ENCODE peak calls at places on chromosomes 11 and 22, in five cellular contexts. One of them, this sample, is unnamed.
A peak's percentile ranks its signal among the peaks of the same experiment; 100 is the strongest.

GRCh38 chr11:30889116-30889765 is 303.1 kb upstream of the MPPED2 start:
- DNase-seq in effector memory CD4-positive, alpha-beta T cell: no peak
- DNase-seq in mesenchymal stem cell: peak; percentile 28
- DNase-seq in adrenal gland: no peak
- DNase-seq in AG04450: no peak
- DNase-seq in this sample: no peak

GRCh38 chr11:97607301-97608000 is 1217.6 kb downstream of the JRKL start:
- DNase-seq in mesenchymal stem cell: no peak
- DNase-seq in adrenal gland: no peak
- DNase-seq in effector memory CD4-positive, alpha-beta T cell: no peak
- DNase-seq in AG04450: no peak
- DNase-seq in this sample: no peak

GRCh38 chr11:70433966-70434812 is 35.9 kb downstream of the CTTN start:
- DNase-seq in adrenal gland: no peak
- DNase-seq in effector memory CD4-positive, alpha-beta T cell: no peak
- DNase-seq in AG04450: no peak
- DNase-seq in mesenchymal stem cell: no peak
- DNase-seq in this sample: no peak

GRCh38 chr11:77141034-77141433 is 13.0 kb downstream of the MYO7A start:
- DNase-seq in AG04450: peak; percentile 23
- DNase-seq in adrenal gland: no peak
- DNase-seq in effector memory CD4-positive, alpha-beta T cell: no peak
- DNase-seq in mesenchymal stem cell: peak; percentile 40
- DNase-seq in this sample: no peak

GRCh38 chr11:67691149-67691548 is 16.7 kb upstream of the ALDH3B2 start:
- DNase-seq in effector memory CD4-positive, alpha-beta T cell: no peak
- DNase-seq in AG04450: no peak
- DNase-seq in adrenal gland: no peak
- DNase-seq in mesenchymal stem cell: no peak
- DNase-seq in this sample: no peak

GRCh38 chr11:620935-621814 is 3.6 kb downstream of the CDHR5 start:
- DNase-seq in mesenchymal stem cell: no peak
- DNase-seq in effector memory CD4-positive, alpha-beta T cell: no peak
- DNase-seq in adrenal gland: no peak
- DNase-seq in AG04450: no peak
- DNase-seq in this sample: no peak

GRCh38 chr22:49152146-49152929 is 675.3 kb downstream of the BRD1 start:
- DNase-seq in mesenchymal stem cell: no peak
- DNase-seq in effector memory CD4-positive, alpha-beta T cell: no peak
- DNase-seq in AG04450: no peak
- DNase-seq in adrenal gland: no peak
- DNase-seq in this sample: no peak

GRCh38 chr11:77189588-77190210 is 61.7 kb downstream of the MYO7A start:
- DNase-seq in adrenal gland: no peak
- DNase-seq in AG04450: no peak
- DNase-seq in mesenchymal stem cell: no peak
- DNase-seq in effector memory CD4-positive, alpha-beta T cell: no peak
- DNase-seq in this sample: no peak

GRCh38 chr11:33930317-33931021 is 38.6 kb upstream of the LMO2 start:
- DNase-seq in adrenal gland: no peak
- DNase-seq in effector memory CD4-positive, alpha-beta T cell: no peak
- DNase-seq in AG04450: no peak
- DNase-seq in mesenchymal stem cell: peak; percentile 85
- DNase-seq in this sample: no peak

GRCh38 chr11:11413776-11414175 is 60.7 kb upstream of the CSNK2A3 start:
- DNase-seq in AG04450: no peak
- DNase-seq in effector memory CD4-positive, alpha-beta T cell: no peak
- DNase-seq in adrenal gland: no peak
- DNase-seq in mesenchymal stem cell: no peak
- DNase-seq in this sample: no peak

GRCh38 chr22:49321477-49322055 is 506.1 kb downstream of the BRD1 start:
- DNase-seq in effector memory CD4-positive, alpha-beta T cell: no peak
- DNase-seq in adrenal gland: no peak
- DNase-seq in AG04450: no peak
- DNase-seq in mesenchymal stem cell: no peak
- DNase-seq in this sample: no peak

GRCh38 chr11:57416436-57416835 is 10.5 kb downstream of the SLC43A3 start:
- DNase-seq in mesenchymal stem cell: no peak
- DNase-seq in adrenal gland: no peak
- DNase-seq in effector memory CD4-positive, alpha-beta T cell: no peak
- DNase-seq in AG04450: no peak
- DNase-seq in this sample: no peak

GRCh38 chr11:27040302-27041115 is at the start of gene BBOX1:
- DNase-seq in effector memory CD4-positive, alpha-beta T cell: no peak
- DNase-seq in mesenchymal stem cell: no peak
- DNase-seq in AG04450: no peak
- DNase-seq in adrenal gland: no peak
- DNase-seq in this sample: no peak

GRCh38 chr11:45517171-45517770 is 148.2 kb downstream of the CHST1 start:
- DNase-seq in AG04450: no peak
- DNase-seq in mesenchymal stem cell: no peak
- DNase-seq in adrenal gland: no peak
- DNase-seq in effector memory CD4-positive, alpha-beta T cell: no peak
- DNase-seq in this sample: no peak

GRCh38 chr11:24645563-24645962 is 148.7 kb downstream of the LUZP2 start:
- DNase-seq in mesenchymal stem cell: no peak
- DNase-seq in effector memory CD4-positive, alpha-beta T cell: no peak
- DNase-seq in AG04450: no peak
- DNase-seq in adrenal gland: no peak
- DNase-seq in this sample: no peak

GRCh38 chr11:118820412-118821357 is 29.7 kb upstream of the DDX6 start:
- DNase-seq in AG04450: no peak
- DNase-seq in effector memory CD4-positive, alpha-beta T cell: no peak
- DNase-seq in mesenchymal stem cell: no peak
- DNase-seq in adrenal gland: peak; percentile 95
- DNase-seq in this sample: peak; percentile 86

GRCh38 chr11:117256573-117256972 is 24.1 kb downstream of the RNF214 start:
- DNase-seq in effector memory CD4-positive, alpha-beta T cell: no peak
- DNase-seq in AG04450: no peak
- DNase-seq in adrenal gland: no peak
- DNase-seq in mesenchymal stem cell: peak; percentile 42
- DNase-seq in this sample: no peak

GRCh38 chr22:44080936-44081853 is 57.1 kb downstream of the PARVB start:
- DNase-seq in effector memory CD4-positive, alpha-beta T cell: peak; percentile 21
- DNase-seq in adrenal gland: peak; percentile 81
- DNase-seq in mesenchymal stem cell: peak; percentile 68
- DNase-seq in AG04450: peak; percentile 44
- DNase-seq in this sample: peak; percentile 17

GRCh38 chr11:44601471-44602370 is 36.3 kb downstream of the CD82 start:
- DNase-seq in effector memory CD4-positive, alpha-beta T cell: no peak
- DNase-seq in adrenal gland: no peak
- DNase-seq in mesenchymal stem cell: no peak
- DNase-seq in AG04450: no peak
- DNase-seq in this sample: no peak

GRCh38 chr11:114195981-114196731 is 100.0 kb upstream of the NNMT start:
- DNase-seq in AG04450: no peak
- DNase-seq in mesenchymal stem cell: no peak
- DNase-seq in effector memory CD4-positive, alpha-beta T cell: no peak
- DNase-seq in adrenal gland: no peak
- DNase-seq in this sample: no peak

GRCh38 chr22:35555351-35555915 is 14.8 kb downstream of the RASD2 start:
- DNase-seq in AG04450: no peak
- DNase-seq in adrenal gland: no peak
- DNase-seq in effector memory CD4-positive, alpha-beta T cell: no peak
- DNase-seq in mesenchymal stem cell: no peak
- DNase-seq in this sample: no peak

GRCh38 chr11:72962717-72963116 is 148.5 kb downstream of the ATG16L2 start:
- DNase-seq in AG04450: no peak
- DNase-seq in effector memory CD4-positive, alpha-beta T cell: no peak
- DNase-seq in mesenchymal stem cell: no peak
- DNase-seq in adrenal gland: no peak
- DNase-seq in this sample: no peak

GRCh38 chr11:5204787-5205186 is 4.3 kb upstream of the OR51V1 start:
- DNase-seq in effector memory CD4-positive, alpha-beta T cell: no peak
- DNase-seq in AG04450: peak; percentile 58
- DNase-seq in mesenchymal stem cell: peak; percentile 77
- DNase-seq in adrenal gland: no peak
- DNase-seq in this sample: peak; percentile 1

GRCh38 chr22:17966403-17966717 is 58.0 kb downstream of the MICAL3 start:
- DNase-seq in effector memory CD4-positive, alpha-beta T cell: no peak
- DNase-seq in AG04450: no peak
- DNase-seq in mesenchymal stem cell: no peak
- DNase-seq in adrenal gland: no peak
- DNase-seq in this sample: no peak

GRCh38 chr22:24170189-24170588 is 11.1 kb upstream of the SUSD2 start:
- DNase-seq in adrenal gland: no peak
- DNase-seq in AG04450: no peak
- DNase-seq in effector memory CD4-positive, alpha-beta T cell: no peak
- DNase-seq in mesenchymal stem cell: no peak
- DNase-seq in this sample: peak; percentile 9

GRCh38 chr22:24170632-24171031 is 10.7 kb upstream of the SUSD2 start:
- DNase-seq in AG04450: no peak
- DNase-seq in mesenchymal stem cell: no peak
- DNase-seq in adrenal gland: no peak
- DNase-seq in effector memory CD4-positive, alpha-beta T cell: no peak
- DNase-seq in this sample: no peak

GRCh38 chr22:24166811-24167210 is 14.5 kb upstream of the SUSD2 start:
- DNase-seq in mesenchymal stem cell: no peak
- DNase-seq in AG04450: no peak
- DNase-seq in effector memory CD4-positive, alpha-beta T cell: no peak
- DNase-seq in adrenal gland: no peak
- DNase-seq in this sample: no peak

GRCh38 chr22:24171822-24172221 is 9.5 kb upstream of the SUSD2 start:
- DNase-seq in mesenchymal stem cell: no peak
- DNase-seq in adrenal gland: no peak
- DNase-seq in effector memory CD4-positive, alpha-beta T cell: no peak
- DNase-seq in AG04450: no peak
- DNase-seq in this sample: no peak

GRCh38 chr22:24169439-24170058 is 11.7 kb upstream of the SUSD2 start:
- DNase-seq in adrenal gland: no peak
- DNase-seq in mesenchymal stem cell: no peak
- DNase-seq in effector memory CD4-positive, alpha-beta T cell: no peak
- DNase-seq in AG04450: no peak
- DNase-seq in this sample: no peak
- H3K27ac ChIP-seq in adrenal gland: no peak overlapping the region
- H3K27ac ChIP-seq in mesenchymal stem cell: no peak overlapping the region
- H3K27ac ChIP-seq in effector memory CD4-positive, alpha-beta T cell: no peak overlapping the region
- H3K27ac ChIP-seq in AG04450: peak overlapping the region; percentile 2
- H3K27ac ChIP-seq in this sample: no peak overlapping the region

GRCh38 chr22:46584081-46584903 is 35.9 kb upstream of the GRAMD4 start:
- DNase-seq in effector memory CD4-positive, alpha-beta T cell: no peak
- DNase-seq in adrenal gland: no peak
- DNase-seq in mesenchymal stem cell: peak; percentile 29
- DNase-seq in AG04450: no peak
- DNase-seq in this sample: no peak
- H3K27ac ChIP-seq in effector memory CD4-positive, alpha-beta T cell: no peak overlapping the region
- H3K27ac ChIP-seq in adrenal gland: no peak overlapping the region
- H3K27ac ChIP-seq in mesenchymal stem cell: peak overlapping the region; percentile 17
- H3K27ac ChIP-seq in AG04450: no peak overlapping the region
- H3K27ac ChIP-seq in this sample: no peak overlapping the region

DNA sequence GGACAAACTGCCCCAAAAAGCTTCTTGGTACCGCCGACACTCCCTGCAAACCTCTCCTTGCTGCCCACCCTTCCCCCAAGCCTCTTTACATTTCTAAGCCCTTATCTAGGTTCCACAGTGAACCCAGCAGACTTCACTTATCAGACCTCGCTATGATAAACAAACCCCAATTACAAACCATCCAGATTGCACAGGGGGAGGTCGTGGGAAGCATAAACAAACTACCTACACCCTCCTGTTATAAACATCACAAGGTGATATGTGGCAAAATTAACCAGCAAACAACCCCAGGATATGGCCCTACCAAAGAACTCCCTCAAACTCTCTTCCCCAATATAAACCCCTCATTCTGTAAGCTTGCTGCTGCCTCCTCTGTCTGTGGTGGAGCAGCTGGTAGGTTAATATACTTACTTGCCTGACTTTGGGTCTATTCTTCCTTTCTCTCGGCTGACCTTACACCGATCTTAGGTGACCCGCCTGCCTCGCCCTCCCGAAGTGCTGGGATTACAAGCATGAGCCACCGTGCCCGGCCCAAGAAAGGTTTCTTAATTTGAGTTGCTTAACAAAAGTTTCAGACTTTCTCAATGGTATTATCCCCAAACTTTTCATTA is 66.0 kb upstream of the TENM4 start:
- DNase-seq in mesenchymal stem cell: no peak
- DNase-seq in adrenal gland: no peak
- DNase-seq in effector memory CD4-positive, alpha-beta T cell: no peak
- DNase-seq in AG04450: no peak
- DNase-seq in this sample: no peak
- H3K27ac ChIP-seq in mesenchymal stem cell: no peak overlapping the region
- H3K27ac ChIP-seq in adrenal gland: no peak overlapping the region
- H3K27ac ChIP-seq in effector memory CD4-positive, alpha-beta T cell: no peak overlapping the region
- H3K27ac ChIP-seq in AG04450: no peak overlapping the region
- H3K27ac ChIP-seq in this sample: no peak overlapping the region

DNA sequence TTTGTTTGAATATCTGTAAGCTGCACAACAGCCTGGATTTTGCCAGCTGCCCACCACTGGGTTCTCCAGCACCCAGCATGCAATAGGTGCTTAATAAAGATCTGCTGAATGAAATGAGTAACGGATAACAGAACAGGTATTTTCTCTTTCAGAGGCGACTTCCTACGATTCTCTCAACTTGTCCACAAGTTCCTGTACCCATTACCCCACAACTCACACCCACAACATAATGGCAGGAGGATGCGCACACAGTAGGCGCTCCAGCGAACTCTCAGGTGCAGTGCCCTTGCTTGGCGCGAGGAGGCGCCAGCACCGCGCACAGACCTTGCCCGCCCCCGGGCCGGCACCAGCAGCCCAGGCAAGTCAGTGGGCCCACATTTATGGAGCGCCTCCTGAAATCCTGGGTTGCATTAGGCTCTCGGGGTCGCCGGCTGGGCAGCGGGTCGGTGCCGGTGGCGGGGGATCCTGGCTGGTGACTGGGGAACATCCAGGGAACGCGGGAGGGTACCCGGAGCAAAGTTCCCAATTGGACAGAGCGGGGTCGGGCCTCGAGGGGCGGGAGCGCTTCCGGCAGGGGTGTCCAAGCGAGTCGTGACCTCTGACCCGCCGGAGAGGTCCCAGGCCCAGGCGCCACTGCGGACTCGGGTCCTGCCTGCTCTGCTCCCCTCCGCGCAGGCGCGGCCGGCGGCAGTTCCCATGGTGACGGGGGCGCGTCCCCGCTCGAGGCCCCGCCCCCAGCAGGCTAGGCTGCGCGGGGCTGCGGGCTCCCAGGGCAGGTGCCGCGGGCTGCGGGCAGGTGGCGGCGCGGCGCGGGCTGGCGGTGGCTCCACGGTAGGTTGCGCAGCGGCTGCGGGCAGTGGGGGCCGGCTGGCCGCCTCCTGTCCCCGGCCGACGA is at the start of gene KIAA1671:
- DNase-seq in adrenal gland: peak; percentile 92
- DNase-seq in AG04450: no peak
- DNase-seq in effector memory CD4-positive, alpha-beta T cell: peak; percentile 70
- DNase-seq in mesenchymal stem cell: peak; percentile 77
- DNase-seq in this sample: peak; percentile 67
- H3K27ac ChIP-seq in adrenal gland: peak within 1 kb of the TSS; percentile 85
- H3K27ac ChIP-seq in AG04450: no peak within 1 kb of the TSS
- H3K27ac ChIP-seq in effector memory CD4-positive, alpha-beta T cell: peak within 1 kb of the TSS; percentile 5
- H3K27ac ChIP-seq in mesenchymal stem cell: no peak within 1 kb of the TSS
- H3K27ac ChIP-seq in this sample: peak within 1 kb of the TSS; percentile 35

GRCh38 chr11:47376543-47377371 is 1.6 kb downstream of the SPI1 start:
- DNase-seq in AG04450: no peak
- DNase-seq in mesenchymal stem cell: no peak
- DNase-seq in adrenal gland: no peak
- DNase-seq in effector memory CD4-positive, alpha-beta T cell: no peak
- DNase-seq in this sample: no peak
- H3K27ac ChIP-seq in AG04450: no peak overlapping the region
- H3K27ac ChIP-seq in mesenchymal stem cell: no peak overlapping the region
- H3K27ac ChIP-seq in adrenal gland: no peak overlapping the region
- H3K27ac ChIP-seq in effector memory CD4-positive, alpha-beta T cell: no peak overlapping the region
- H3K27ac ChIP-seq in this sample: peak overlapping the region; percentile 78

This sample was measured in substantia nigra.